ENCODE peak calls at places on chromosomes 7 and 10, in seven cellular contexts. B, K, P, Y, O, A and N are unnamed samples.
A peak's percentile ranks its signal among the peaks of the same experiment; 100 is the strongest.

GRCh38 chr10:24902400-24902728 is 50.0 kb downstream of the PRTFDC1 start:
- DNase-seq in A (no peak), B (no peak), P (no peak), K (no peak), O (no peak), Y (no peak), N (no peak)

GRCh38 chr10:35446439-35446838 is 110.1 kb downstream of the CCNY start:
- DNase-seq in K (no peak), P (no peak), B (no peak), A (no peak), Y (no peak), O (peak; percentile 30), N (no peak)

GRCh38 chr7:138900040-138900828 is 81.0 kb downstream of the KIAA1549 start:
- DNase-seq in A (peak; percentile 86), K (no peak), B (no peak), Y (no peak), P (no peak), O (peak; percentile 27), N (no peak)

GRCh38 chr10:122271076-122271475 is at the start of gene BTBD16:
- DNase-seq in B (no peak), K (no peak), P (no peak), A (no peak), O (no peak), Y (no peak), N (no peak)

GRCh38 chr7:151676759-151677158 is 157.1 kb upstream of the RHEB start:
- DNase-seq in O (no peak), B (no peak), P (no peak), A (no peak), Y (no peak), K (no peak), N (no peak)

GRCh38 chr7:43591551-43592180 is 8.8 kb downstream of the STK17A start:
- DNase-seq in A (peak; percentile 39), K (no peak), P (no peak), O (peak; percentile 73), B (no peak), Y (peak; percentile 32), N (no peak)

GRCh38 chr7:159370-160270 is 32.8 kb upstream of the FAM20C start:
- DNase-seq in K (peak; percentile 49), B (no peak), A (no peak), Y (no peak), P (no peak), O (no peak), N (peak; percentile 7)

GRCh38 chr7:69825031-69825681 is 226.9 kb downstream of the AUTS2 start:
- DNase-seq in K (no peak), O (no peak), A (no peak), P (no peak), B (no peak), Y (no peak), N (no peak)

GRCh38 chr10:61882621-61883375 is 18.7 kb upstream of the ARID5B start:
- DNase-seq in O (peak; percentile 75), K (no peak), P (no peak), B (no peak), Y (no peak), A (peak; percentile 87), N (no peak)

GRCh38 chr10:58932821-58933314 is 243.6 kb upstream of the PHYHIPL start:
- DNase-seq in K (no peak), P (no peak), O (peak; percentile 59), A (peak; percentile 24), B (no peak), Y (no peak), N (no peak)

GRCh38 chr10:16756561-16757221 is 60.5 kb downstream of the RSU1 start:
- DNase-seq in P (no peak), K (no peak), O (peak; percentile 60), B (no peak), Y (no peak), A (no peak), N (no peak)

GRCh38 chr7:44081266-44081748 is 1.0 kb downstream of the POLM start:
- DNase-seq in A (no peak), Y (no peak), B (no peak), O (peak; percentile 36), P (no peak), K (no peak), N (peak; percentile 25)

GRCh38 chr10:36531621-36532020 is 593.8 kb upstream of the ANKRD30A start:
- DNase-seq in B (no peak), Y (no peak), K (no peak), P (no peak), O (peak; percentile 78), A (peak; percentile 97), N (no peak)

GRCh38 chr7:123535517-123535916 is 1.1 kb upstream of the IQUB start:
- DNase-seq in P (no peak), B (no peak), Y (no peak), A (no peak), O (no peak), K (no peak), N (no peak)

GRCh38 chr7:143305423-143306070 is 10.4 kb upstream of the CLCN1 start:
- DNase-seq in P (peak; percentile 44), A (peak; percentile 85), O (peak; percentile 63), K (peak; percentile 75), Y (peak; percentile 87), B (peak; percentile 65), N (peak; percentile 28)

GRCh38 chr7:128408709-128409434 is 910 bp downstream of the IMPDH1 start:
- DNase-seq in P (no peak), A (no peak), B (peak; percentile 76), O (peak; percentile 57), Y (peak; percentile 56), K (no peak), N (no peak)

GRCh38 chr7:506391-506831 is 13.2 kb downstream of the PDGFA start:
- DNase-seq in P (no peak), A (no peak), Y (no peak), O (no peak), B (no peak), K (no peak), N (no peak)

GRCh38 chr10:60646966-60647796 is 131.1 kb upstream of the CDK1 start:
- DNase-seq in A (peak; percentile 98), Y (peak; percentile 82), O (peak; percentile 73), K (peak; percentile 75), P (peak; percentile 48), B (peak; percentile 57), N (peak; percentile 66)

DNA sequence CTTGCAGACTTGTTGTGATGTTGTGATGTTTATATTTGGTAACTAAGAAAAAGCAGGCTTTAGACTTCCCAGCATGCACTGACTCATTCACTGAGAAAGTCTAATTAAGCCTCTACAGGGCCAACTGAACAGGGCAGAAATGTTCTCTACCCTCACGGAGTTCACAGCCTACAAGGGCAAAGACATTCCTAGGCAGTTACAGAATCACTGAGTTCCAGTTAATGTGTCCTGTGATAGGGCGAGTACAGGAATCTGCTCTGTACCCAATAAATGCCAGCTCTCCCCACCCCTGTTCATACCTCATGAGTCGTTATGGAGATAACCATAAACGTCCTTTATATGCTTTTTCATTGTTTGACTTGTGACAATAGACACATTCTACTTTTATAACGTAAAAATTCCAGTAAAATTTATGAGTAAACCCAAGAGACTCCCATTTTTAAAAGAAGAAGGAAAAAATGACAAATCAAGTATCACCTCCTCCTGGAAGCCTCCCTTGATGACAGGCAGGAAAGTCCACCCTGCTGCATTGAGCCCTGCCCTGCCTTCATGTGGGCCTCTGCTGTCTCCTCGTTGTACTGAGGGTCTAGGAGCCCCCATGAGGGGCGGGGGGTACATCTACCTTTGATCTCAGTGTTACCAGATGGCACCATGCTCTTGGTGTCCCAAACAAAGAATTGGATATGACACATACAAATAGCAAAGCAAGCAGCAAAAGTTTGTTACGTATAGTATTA is 14.3 kb downstream of the MUC12 start:
- DNase-seq in O (peak; percentile 93), P (peak; percentile 6), A (peak; percentile 87), K (peak; percentile 70), Y (no peak), B (no peak), N (no peak)
- TF ChIP-seq EZH2phosphoT487 in O (no peak), P (no peak), A (no peak), K (no peak), Y (no peak), B (no peak), N (no peak)

GRCh38 chr10:69571618-69572158 is 1.5 kb downstream of the NEUROG3 start:
- DNase-seq in O (no peak), A (no peak), Y (peak; percentile 66), P (no peak), B (peak; percentile 60), K (no peak), N (no peak)
- TF ChIP-seq EZH2 in O (no peak), A (no peak), Y (peak; percentile 91), P (no peak), B (peak; percentile 63), K (no peak), N (no peak)

DNA sequence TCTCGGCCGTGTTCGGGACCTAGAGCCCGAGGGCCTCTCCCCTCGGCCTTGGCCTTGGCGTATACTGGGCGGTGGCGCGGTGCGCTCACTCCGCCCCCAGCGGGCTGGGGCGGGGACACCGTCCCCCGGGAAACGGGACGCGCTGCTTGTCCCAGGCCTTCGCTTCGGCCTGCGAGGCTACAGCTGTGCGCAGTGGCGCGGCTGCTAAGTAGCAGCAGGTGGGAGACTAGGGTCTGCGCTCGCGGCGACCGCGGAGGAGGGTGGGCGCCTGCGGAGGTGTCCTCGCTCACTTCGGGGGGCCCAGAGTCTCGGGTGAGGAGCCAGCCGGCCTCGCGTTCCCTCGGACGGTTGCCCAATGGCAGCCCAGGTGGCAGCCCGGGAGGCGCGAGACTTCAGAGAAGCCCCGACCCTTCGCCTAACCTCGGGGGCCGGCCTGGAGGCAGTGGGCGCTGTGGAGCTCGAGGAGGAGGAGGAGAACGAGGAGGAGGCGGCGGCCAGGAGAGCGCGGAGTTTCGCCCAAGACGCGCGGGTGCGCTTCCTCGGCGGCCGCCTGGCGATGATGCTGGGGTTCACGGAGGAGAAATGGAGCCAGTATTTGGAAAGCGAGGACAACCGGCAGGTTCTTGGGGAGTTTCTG is at the start of gene DNAH11:
- DNase-seq in P (no peak), B (peak; percentile 84), O (peak; percentile 34), A (peak; percentile 55), Y (peak; percentile 89), K (peak; percentile 61), N (peak; percentile 62)
- TF ChIP-seq EZH2phosphoT487 in P (no peak), B (peak; percentile 23), O (no peak), A (peak; percentile 25), Y (no peak), K (no peak), N (no peak)

DNA sequence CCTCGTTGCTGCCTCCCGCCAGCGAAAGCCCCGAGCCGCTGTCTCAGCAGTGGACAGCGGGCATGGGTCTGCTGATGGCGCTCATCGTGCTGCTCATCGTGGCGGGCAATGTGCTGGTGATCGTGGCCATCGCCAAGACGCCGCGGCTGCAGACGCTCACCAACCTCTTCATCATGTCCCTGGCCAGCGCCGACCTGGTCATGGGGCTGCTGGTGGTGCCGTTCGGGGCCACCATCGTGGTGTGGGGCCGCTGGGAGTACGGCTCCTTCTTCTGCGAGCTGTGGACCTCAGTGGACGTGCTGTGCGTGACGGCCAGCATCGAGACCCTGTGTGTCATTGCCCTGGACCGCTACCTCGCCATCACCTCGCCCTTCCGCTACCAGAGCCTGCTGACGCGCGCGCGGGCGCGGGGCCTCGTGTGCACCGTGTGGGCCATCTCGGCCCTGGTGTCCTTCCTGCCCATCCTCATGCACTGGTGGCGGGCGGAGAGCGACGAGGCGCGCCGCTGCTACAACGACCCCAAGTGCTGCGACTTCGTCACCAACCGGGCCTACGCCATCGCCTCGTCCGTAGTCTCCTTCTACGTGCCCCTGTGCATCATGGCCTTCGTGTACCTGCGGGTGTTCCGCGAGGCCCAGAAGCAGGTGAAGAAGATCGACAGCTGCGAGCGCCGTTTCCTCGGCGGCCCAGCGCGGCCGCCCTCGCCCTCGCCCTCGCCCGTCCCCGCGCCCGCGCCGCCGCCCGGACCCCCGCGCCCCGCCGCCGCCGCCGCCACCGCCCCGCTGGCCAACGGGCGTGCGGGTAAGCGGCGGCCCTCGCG is 795 bp downstream of the ADRB1 start:
- DNase-seq in O (no peak), B (peak; percentile 35), K (peak; percentile 11), Y (peak; percentile 54), A (no peak), P (no peak), N (no peak)
- TF ChIP-seq EZH2 in O (no peak), B (peak; percentile 85), K (no peak), Y (peak; percentile 82), A (peak; percentile 61), P (no peak), N (no peak)